ENCODE peak calls at places on chromosomes 3 and 15, in ten cellular contexts. L is activated CD4-positive, alpha-beta T cell treated with anti-CD3 and anti-CD28 coated beads for 24 hours; C is AML-193; B is NCI-H2081; A is NCI-H226; M is brain microvascular endothelial cell; F is fibroblast of lung; Z is epithelial cell of esophagus; I is activated effector memory CD4-positive, alpha-beta T cell treated with Interleukin-2 at 50 U/mL for 16 hours; D is spleen. J is an unnamed sample.

GRCh38 chr3:193737191-193737751 is 144.3 kb downstream of the OPA1 start:
- DNase-seq in B (peak; percentile 49), F (no peak), L (no peak), C (no peak), M (no peak), D (no peak), Z (no peak), I (no peak), A (no peak), J (no peak)

GRCh38 chr3:13264468-13264795 is 155.7 kb downstream of the NUP210 start:
- DNase-seq in C (no peak), B (no peak), D (peak; percentile 48), F (no peak), A (no peak), Z (no peak), L (no peak), I (no peak), M (no peak), J (no peak)

GRCh38 chr15:59879506-59879905 is 124.6 kb upstream of the FOXB1 start:
- DNase-seq in I (no peak), A (peak; percentile 94), B (no peak), L (no peak), Z (peak; percentile 75), D (no peak), M (peak; percentile 88), F (peak; percentile 55), C (no peak), J (no peak)

GRCh38 chr15:96356494-96357455 is 26.3 kb downstream of the NR2F2 start:
- DNase-seq in A (peak; percentile 83), L (peak; percentile 71), I (peak; percentile 38), F (peak; percentile 86), C (peak; percentile 80), D (peak; percentile 87), M (peak; percentile 85), Z (peak; percentile 88), B (peak; percentile 77), J (no peak)

GRCh38 chr3:16079519-16079918 is 95.0 kb upstream of the GALNT15 start:
- DNase-seq in B (no peak), C (no peak), Z (no peak), D (no peak), L (no peak), A (peak; percentile 52), F (peak; percentile 58), M (no peak), I (no peak), J (no peak)

GRCh38 chr15:89826671-89827655 is 12.3 kb upstream of the ANPEP start:
- DNase-seq in D (no peak), F (no peak), A (no peak), L (no peak), Z (no peak), M (no peak), B (no peak), C (no peak), I (no peak), J (no peak)

GRCh38 chr15:100787567-100787941 is 92.1 kb upstream of the ALDH1A3 start:
- DNase-seq in D (no peak), A (no peak), Z (no peak), B (no peak), C (no peak), F (no peak), I (no peak), M (no peak), L (no peak), J (no peak)

GRCh38 chr15:35126236-35126635 is 41.1 kb upstream of the NANOGP8 start:
- DNase-seq in I (no peak), D (no peak), F (no peak), M (no peak), A (peak; percentile 6), C (no peak), Z (no peak), L (no peak), B (no peak), J (no peak)

GRCh38 chr3:64494530-64494929 is 193.3 kb downstream of the ADAMTS9 start:
- DNase-seq in Z (no peak), D (no peak), F (no peak), M (no peak), L (no peak), I (no peak), C (no peak), A (no peak), B (no peak), J (no peak)

J was measured in LNCaP clone FGC.